ENCODE peak calls at places on chromosomes 16 and 17, in six cellular contexts. K is ELR, D is HS-5, C is C1 segment of cervical spinal cord, S is lung, E is kidney glomerular epithelial cell. P is an unnamed sample.

GRCh38 chr17:27382025-27382424 is 74.2 kb upstream of the KSR1 start:
- DNase-seq in K (no peak), D (no peak), C (no peak), S (no peak), E (no peak), P (no peak)

GRCh38 chr17:82365586-82366295 is 5.8 kb upstream of the UTS2R start:
- DNase-seq in K (no peak), D (no peak), C (no peak), S (no peak), E (no peak), P (no peak)

GRCh38 chr17:54307326-54307725 is 484.6 kb downstream of the KIF2B start:
- DNase-seq in K (peak; percentile 4), D (no peak), C (no peak), S (no peak), E (no peak), P (no peak)

GRCh38 chr16:61274211-61274610 is 762.0 kb downstream of the CDH8 start:
- DNase-seq in K (no peak), D (no peak), C (no peak), S (no peak), E (no peak), P (no peak)

GRCh38 chr16:84268231-84268630 is 26.4 kb upstream of the WFDC1 start:
- DNase-seq in K (no peak), D (no peak), C (no peak), S (no peak), E (no peak), P (no peak)

GRCh38 chr17:34386925-34387550 is 24.0 kb upstream of the CCL1 start:
- DNase-seq in K (no peak), D (no peak), C (no peak), S (no peak), E (no peak), P (no peak)

GRCh38 chr17:39132192-39132600 is 19.2 kb downstream of the PLXDC1 start:
- DNase-seq in K (peak; percentile 83), D (peak; percentile 32), C (no peak), S (no peak), E (no peak), P (no peak)

GRCh38 chr17:40910441-40910841 is 25.4 kb upstream of the KRT20 start:
- DNase-seq in K (peak; percentile 26), D (no peak), C (no peak), S (no peak), E (no peak), P (peak; percentile 64)

GRCh38 chr17:10059684-10060211 is 138.7 kb downstream of the GAS7 start:
- DNase-seq in K (no peak), D (no peak), C (no peak), S (no peak), E (no peak), P (no peak)

GRCh38 chr16:31464348-31464769 is 5.1 kb downstream of the ARMC5 start:
- DNase-seq in K (no peak), D (no peak), C (no peak), S (no peak), E (no peak), P (no peak)

GRCh38 chr16:29985271-29985811 is 10.1 kb downstream of the HIRIP3 start:
- DNase-seq in K (no peak), D (no peak), C (no peak), S (no peak), E (no peak), P (no peak)